ENCODE peak calls at places on chromosomes 12 and 14, in seven cellular contexts. One of them, this sample, is unnamed.

GRCh38 chr14:44778562-44778961 is 183.2 kb downstream of the KLHL28 start:
- DNase-seq in pancreas: no peak
- DNase-seq in IMR-90: peak; percentile 90
- DNase-seq in endothelial cell: no peak
- DNase-seq in right atrium auricular region: no peak
- DNase-seq in cardiac muscle cell: peak; percentile 92
- DNase-seq in neural progenitor cell: peak; percentile 68
- DNase-seq in this sample: no peak

GRCh38 chr12:48824112-48824511 is 5.8 kb downstream of the CACNB3 start:
- DNase-seq in pancreas: no peak
- DNase-seq in IMR-90: no peak
- DNase-seq in endothelial cell: no peak
- DNase-seq in right atrium auricular region: no peak
- DNase-seq in cardiac muscle cell: no peak
- DNase-seq in neural progenitor cell: no peak
- DNase-seq in this sample: no peak

GRCh38 chr14:63088865-63089264 is 43.6 kb upstream of the KCNH5 start:
- DNase-seq in pancreas: no peak
- DNase-seq in IMR-90: no peak
- DNase-seq in endothelial cell: no peak
- DNase-seq in right atrium auricular region: no peak
- DNase-seq in cardiac muscle cell: no peak
- DNase-seq in neural progenitor cell: no peak
- DNase-seq in this sample: no peak

GRCh38 chr12:49089831-49090773 is 4.5 kb downstream of the DHH start:
- DNase-seq in pancreas: peak; percentile 55
- DNase-seq in IMR-90: peak; percentile 33
- DNase-seq in endothelial cell: peak; percentile 74
- DNase-seq in right atrium auricular region: no peak
- DNase-seq in cardiac muscle cell: peak; percentile 72
- DNase-seq in neural progenitor cell: peak; percentile 74
- DNase-seq in this sample: peak; percentile 56

GRCh38 chr14:63614964-63615363 is 26.7 kb downstream of the WDR89 start:
- DNase-seq in pancreas: no peak
- DNase-seq in IMR-90: peak; percentile 67
- DNase-seq in endothelial cell: no peak
- DNase-seq in right atrium auricular region: no peak
- DNase-seq in cardiac muscle cell: peak; percentile 67
- DNase-seq in neural progenitor cell: no peak
- DNase-seq in this sample: no peak

GRCh38 chr14:51954657-51955056 is 34.7 kb upstream of the RTRAF start:
- DNase-seq in pancreas: no peak
- DNase-seq in IMR-90: no peak
- DNase-seq in endothelial cell: no peak
- DNase-seq in right atrium auricular region: no peak
- DNase-seq in cardiac muscle cell: no peak
- DNase-seq in neural progenitor cell: no peak
- DNase-seq in this sample: no peak

GRCh38 chr12:58359084-58359483 is 417.7 kb downstream of the ATP23 start:
- DNase-seq in pancreas: no peak
- DNase-seq in IMR-90: peak; percentile 37
- DNase-seq in endothelial cell: no peak
- DNase-seq in right atrium auricular region: no peak
- DNase-seq in cardiac muscle cell: peak; percentile 22
- DNase-seq in neural progenitor cell: no peak
- DNase-seq in this sample: no peak

GRCh38 chr12:12946686-12947355 is 5.1 kb downstream of the GPRC5D start:
- DNase-seq in pancreas: no peak
- DNase-seq in IMR-90: no peak
- DNase-seq in endothelial cell: no peak
- DNase-seq in right atrium auricular region: no peak
- DNase-seq in cardiac muscle cell: no peak
- DNase-seq in neural progenitor cell: no peak
- DNase-seq in this sample: no peak

GRCh38 chr12:13024151-13024946 is 19.8 kb upstream of the FAM234B start:
- DNase-seq in pancreas: no peak
- DNase-seq in IMR-90: peak; percentile 82
- DNase-seq in endothelial cell: peak; percentile 45
- DNase-seq in right atrium auricular region: peak; percentile 68
- DNase-seq in cardiac muscle cell: peak; percentile 70
- DNase-seq in neural progenitor cell: peak; percentile 18
- DNase-seq in this sample: no peak

DNA sequence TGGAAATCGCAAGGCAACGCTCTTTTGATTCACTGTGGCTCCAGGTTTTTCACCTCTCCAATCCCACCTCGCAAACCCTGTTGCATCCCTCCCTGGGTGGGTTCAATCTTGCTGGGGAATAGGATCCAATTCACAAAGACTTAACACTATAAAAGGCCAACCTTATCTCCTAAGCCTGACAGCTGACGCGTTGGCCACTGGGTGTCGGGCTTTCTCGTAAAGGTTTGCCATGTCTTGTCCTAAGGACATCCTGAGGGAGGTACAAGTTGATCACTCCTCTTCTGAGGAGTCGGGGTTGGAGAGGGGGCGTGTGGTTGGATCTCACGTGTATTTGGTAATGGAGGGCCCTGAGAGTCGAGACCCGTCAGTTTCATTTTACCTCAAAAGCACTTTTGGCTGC is 112.6 kb upstream of the FZD10 start:
- DNase-seq in pancreas: no peak
- DNase-seq in IMR-90: no peak
- DNase-seq in endothelial cell: no peak
- DNase-seq in right atrium auricular region: no peak
- DNase-seq in cardiac muscle cell: no peak
- DNase-seq in neural progenitor cell: peak; percentile 43
- DNase-seq in this sample: no peak
- TF ChIP-seq CTCF in pancreas: no peak
- TF ChIP-seq CTCF in IMR-90: no peak
- TF ChIP-seq CTCF in endothelial cell: no peak
- TF ChIP-seq CTCF in right atrium auricular region: no peak
- TF ChIP-seq CTCF in cardiac muscle cell: no peak
- TF ChIP-seq CTCF in neural progenitor cell: peak; percentile 45
- TF ChIP-seq CTCF in this sample: no peak

DNA sequence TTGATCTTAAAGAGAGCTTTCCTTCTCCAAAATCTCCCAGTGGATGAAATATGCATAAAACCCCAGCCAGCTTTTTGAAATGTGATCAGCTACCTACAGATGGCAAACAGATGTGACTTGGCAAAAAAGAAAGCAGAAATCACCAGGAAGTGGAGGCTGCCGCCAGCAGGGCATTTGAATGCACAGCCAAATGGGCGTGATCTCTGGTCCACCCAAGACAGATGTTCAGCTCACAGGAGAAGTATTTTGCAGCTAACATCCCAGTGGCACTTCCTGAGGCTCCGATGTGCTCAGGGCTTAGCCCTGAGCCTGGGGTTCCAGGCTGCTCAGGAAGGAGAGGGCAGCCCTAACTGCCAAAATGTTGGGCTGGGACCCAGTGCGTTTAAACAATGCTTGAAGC is 78.2 kb downstream of the LGMN start:
- DNase-seq in pancreas: no peak
- DNase-seq in IMR-90: peak; percentile 86
- DNase-seq in endothelial cell: no peak
- DNase-seq in right atrium auricular region: no peak
- DNase-seq in cardiac muscle cell: peak; percentile 67
- DNase-seq in neural progenitor cell: no peak
- DNase-seq in this sample: no peak
- TF ChIP-seq CTCF in pancreas: no peak
- TF ChIP-seq CTCF in IMR-90: no peak
- TF ChIP-seq CTCF in endothelial cell: no peak
- TF ChIP-seq CTCF in right atrium auricular region: no peak
- TF ChIP-seq CTCF in cardiac muscle cell: peak; percentile 37
- TF ChIP-seq CTCF in neural progenitor cell: no peak
- TF ChIP-seq CTCF in this sample: no peak

GRCh38 chr14:71377099-71377498 is 469.8 kb downstream of the PCNX1 start:
- DNase-seq in pancreas: peak; percentile 70
- DNase-seq in IMR-90: no peak
- DNase-seq in endothelial cell: no peak
- DNase-seq in right atrium auricular region: no peak
- DNase-seq in cardiac muscle cell: no peak
- DNase-seq in neural progenitor cell: no peak
- DNase-seq in this sample: no peak
- TF ChIP-seq CTCF in pancreas: no peak
- TF ChIP-seq CTCF in IMR-90: no peak
- TF ChIP-seq CTCF in endothelial cell: no peak
- TF ChIP-seq CTCF in right atrium auricular region: no peak
- TF ChIP-seq CTCF in cardiac muscle cell: no peak
- TF ChIP-seq CTCF in neural progenitor cell: no peak
- TF ChIP-seq CTCF in this sample: no peak

GRCh38 chr14:23360496-23360895 is 4.5 kb downstream of the EFS start:
- DNase-seq in pancreas: peak; percentile 57
- DNase-seq in IMR-90: no peak
- DNase-seq in endothelial cell: no peak
- DNase-seq in right atrium auricular region: no peak
- DNase-seq in cardiac muscle cell: no peak
- DNase-seq in neural progenitor cell: peak; percentile 43
- DNase-seq in this sample: no peak
- TF ChIP-seq CTCF in pancreas: no peak
- TF ChIP-seq CTCF in IMR-90: peak; percentile 9
- TF ChIP-seq CTCF in endothelial cell: no peak
- TF ChIP-seq CTCF in right atrium auricular region: no peak
- TF ChIP-seq CTCF in cardiac muscle cell: no peak
- TF ChIP-seq CTCF in neural progenitor cell: peak; percentile 28
- TF ChIP-seq CTCF in this sample: no peak

GRCh38 chr12:94329366-94329765 is 130.3 kb downstream of the CEP83 start:
- DNase-seq in pancreas: no peak
- DNase-seq in IMR-90: no peak
- DNase-seq in endothelial cell: no peak
- DNase-seq in right atrium auricular region: no peak
- DNase-seq in cardiac muscle cell: peak; percentile 30
- DNase-seq in neural progenitor cell: no peak
- DNase-seq in this sample: no peak
- TF ChIP-seq CTCF in pancreas: no peak
- TF ChIP-seq CTCF in IMR-90: no peak
- TF ChIP-seq CTCF in endothelial cell: no peak
- TF ChIP-seq CTCF in right atrium auricular region: no peak
- TF ChIP-seq CTCF in cardiac muscle cell: peak; percentile 9
- TF ChIP-seq CTCF in neural progenitor cell: no peak
- TF ChIP-seq CTCF in this sample: no peak

DNA sequence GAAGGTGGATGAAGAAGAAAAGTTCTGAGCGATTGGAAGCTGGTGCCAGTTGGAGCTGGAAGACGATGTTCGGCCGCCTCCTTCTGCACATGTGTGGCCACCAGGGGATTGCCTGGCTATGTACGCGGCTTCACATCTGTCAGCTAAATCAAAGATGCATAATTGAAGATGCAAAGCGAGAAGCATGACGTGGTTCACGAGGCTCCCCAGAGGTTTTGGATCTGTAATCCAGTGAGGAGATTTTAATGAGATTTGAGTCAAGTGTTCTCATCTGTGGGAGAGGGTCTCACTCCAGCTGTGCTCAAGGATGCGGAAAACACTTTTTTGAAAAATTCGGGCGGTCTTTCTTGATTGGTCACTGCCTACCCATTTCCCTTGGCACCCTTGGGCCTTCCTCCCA is 94.6 kb downstream of the PAX9 start:
- DNase-seq in pancreas: no peak
- DNase-seq in IMR-90: no peak
- DNase-seq in endothelial cell: no peak
- DNase-seq in right atrium auricular region: no peak
- DNase-seq in cardiac muscle cell: no peak
- DNase-seq in neural progenitor cell: no peak
- DNase-seq in this sample: no peak
- TF ChIP-seq CTCF in pancreas: no peak
- TF ChIP-seq CTCF in IMR-90: no peak
- TF ChIP-seq CTCF in endothelial cell: no peak
- TF ChIP-seq CTCF in right atrium auricular region: no peak
- TF ChIP-seq CTCF in cardiac muscle cell: no peak
- TF ChIP-seq CTCF in neural progenitor cell: no peak
- TF ChIP-seq CTCF in this sample: no peak

GRCh38 chr12:110932048-110932447 is 11.7 kb upstream of the MYL2 start:
- DNase-seq in pancreas: no peak
- DNase-seq in IMR-90: no peak
- DNase-seq in endothelial cell: peak; percentile 27
- DNase-seq in right atrium auricular region: no peak
- DNase-seq in cardiac muscle cell: peak; percentile 29
- DNase-seq in neural progenitor cell: peak; percentile 31
- DNase-seq in this sample: peak; percentile 29
- TF ChIP-seq CTCF in pancreas: no peak
- TF ChIP-seq CTCF in IMR-90: peak; percentile 5
- TF ChIP-seq CTCF in endothelial cell: peak; percentile 42
- TF ChIP-seq CTCF in right atrium auricular region: no peak
- TF ChIP-seq CTCF in cardiac muscle cell: peak; percentile 62
- TF ChIP-seq CTCF in neural progenitor cell: peak; percentile 61
- TF ChIP-seq CTCF in this sample: peak; percentile 36

DNA sequence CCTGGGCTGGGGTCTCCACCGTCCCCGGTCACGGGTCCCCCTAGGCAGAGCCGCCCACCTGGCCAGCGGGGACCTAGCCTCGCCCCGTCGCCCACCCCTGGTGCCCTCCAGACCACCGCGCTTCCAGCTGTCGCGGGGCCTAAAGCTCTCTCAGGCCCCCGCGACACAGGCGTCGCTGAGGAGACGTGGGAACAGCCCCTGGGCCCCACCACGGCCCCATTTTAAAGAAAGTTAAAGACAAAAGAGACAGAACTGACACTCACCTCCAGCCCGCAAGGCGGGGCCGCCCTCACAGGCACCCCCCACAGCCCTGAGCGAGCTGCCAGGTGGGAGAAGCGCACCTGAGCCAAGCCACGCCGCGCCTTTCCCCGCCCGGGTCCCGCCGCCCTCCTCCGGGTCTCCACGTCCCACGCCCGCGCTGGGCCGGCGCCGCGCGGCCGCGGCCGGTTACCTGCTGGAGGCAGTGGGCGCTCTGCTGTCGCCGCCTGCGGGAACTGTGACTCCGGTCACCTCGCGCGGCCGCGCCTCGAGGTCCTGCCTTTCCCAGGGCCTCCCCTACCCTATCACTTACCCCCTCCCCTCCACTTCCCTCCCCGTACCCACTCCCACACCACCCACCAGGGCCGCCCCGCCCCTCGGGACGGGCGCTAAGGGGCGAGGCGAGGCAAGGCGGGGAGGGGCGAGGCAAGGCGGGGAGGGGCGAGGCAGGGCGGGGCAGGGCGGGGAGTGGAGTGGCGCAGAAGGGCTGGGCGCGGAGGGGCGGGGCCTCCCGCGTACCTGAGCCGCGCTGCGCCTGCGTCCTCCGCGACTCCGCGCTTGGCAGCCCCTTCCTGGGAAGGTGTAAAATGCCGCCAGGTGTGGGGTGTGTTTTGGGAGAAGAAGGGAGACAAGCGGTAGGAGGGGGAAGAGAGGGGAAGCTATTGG is 31.2 kb downstream of the TC2N start:
- DNase-seq in pancreas: peak; percentile 98
- DNase-seq in IMR-90: no peak
- DNase-seq in endothelial cell: peak; percentile 65
- DNase-seq in right atrium auricular region: no peak
- DNase-seq in cardiac muscle cell: peak; percentile 36
- DNase-seq in neural progenitor cell: peak; percentile 89
- DNase-seq in this sample: peak; percentile 85
- TF ChIP-seq CTCF in pancreas: no peak
- TF ChIP-seq CTCF in IMR-90: no peak
- TF ChIP-seq CTCF in endothelial cell: no peak
- TF ChIP-seq CTCF in right atrium auricular region: no peak
- TF ChIP-seq CTCF in cardiac muscle cell: no peak
- TF ChIP-seq CTCF in neural progenitor cell: peak; percentile 9
- TF ChIP-seq CTCF in this sample: no peak

GRCh38 chr12:6313326-6313940 is 3.0 kb downstream of the PLEKHG6 start:
- DNase-seq in pancreas: peak; percentile 61
- DNase-seq in IMR-90: no peak
- DNase-seq in endothelial cell: no peak
- DNase-seq in right atrium auricular region: no peak
- DNase-seq in cardiac muscle cell: no peak
- DNase-seq in neural progenitor cell: no peak
- DNase-seq in this sample: no peak
- TF ChIP-seq CTCF in pancreas: no peak
- TF ChIP-seq CTCF in IMR-90: no peak
- TF ChIP-seq CTCF in endothelial cell: no peak
- TF ChIP-seq CTCF in right atrium auricular region: no peak
- TF ChIP-seq CTCF in cardiac muscle cell: no peak
- TF ChIP-seq CTCF in neural progenitor cell: no peak
- TF ChIP-seq CTCF in this sample: no peak